ENCODE peak calls at places on chromosomes 6 and 20, in five cellular contexts. Y, V, O, B and D are unnamed samples.

GRCh38 chr6:39814236-39814635 is 22.1 kb downstream of the DAAM2 start:
- DNase-seq in Y (no peak), V (no peak), O (no peak), B (no peak), D (no peak)

GRCh38 chr20:57513199-57513598 is 11.7 kb downstream of the CTCFL start:
- DNase-seq in Y (peak; percentile 17), V (no peak), O (no peak), B (no peak), D (no peak)

GRCh38 chr6:127851197-127851596 is 49.7 kb downstream of the THEMIS start:
- DNase-seq in Y (no peak), V (no peak), O (no peak), B (no peak), D (no peak)

GRCh38 chr6:170207586-170207985 is 83.3 kb downstream of the DLL1 start:
- DNase-seq in Y (no peak), V (no peak), O (no peak), B (no peak), D (no peak)

GRCh38 chr6:13508711-13509705 is 21.6 kb upstream of the GFOD1 start:
- DNase-seq in Y (no peak), V (no peak), O (no peak), B (peak; percentile 89), D (peak; percentile 77)

GRCh38 chr6:109093732-109094131 is 914 bp downstream of the SESN1 start:
- DNase-seq in Y (peak; percentile 35), V (no peak), O (no peak), B (no peak), D (no peak)

GRCh38 chr20:23050847-23051627 is 1.6 kb upstream of the THBD start:
- DNase-seq in Y (peak; percentile 93), V (no peak), O (peak; percentile 33), B (peak; percentile 93), D (peak; percentile 5)

GRCh38 chr6:156832166-156832743 is 55.1 kb downstream of the ARID1B start:
- DNase-seq in Y (peak; percentile 42), V (no peak), O (no peak), B (peak; percentile 68), D (no peak)

GRCh38 chr20:40689943-40690835 is 1.2 kb upstream of the MAFB start:
- DNase-seq in Y (peak; percentile 92), V (peak; percentile 57), O (no peak), B (peak; percentile 94), D (peak; percentile 41)

GRCh38 chr6:158333094-158333493 is 20.8 kb downstream of the TULP4 start:
- DNase-seq in Y (no peak), V (no peak), O (no peak), B (no peak), D (no peak)

GRCh38 chr6:28985396-28986164 is 19.5 kb downstream of the ZNF311 start:
- DNase-seq in Y (peak; percentile 99), V (peak; percentile 32), O (no peak), B (peak; percentile 99), D (peak; percentile 97)

GRCh38 chr20:49561256-49561655 is 6.7 kb downstream of the PTGIS start:
- DNase-seq in Y (no peak), V (no peak), O (no peak), B (no peak), D (no peak)

GRCh38 chr20:62979876-62980373 is 26.8 kb downstream of the BHLHE23 start:
- DNase-seq in Y (no peak), V (no peak), O (no peak), B (no peak), D (no peak)

GRCh38 chr20:50834599-50835005 is 39.7 kb downstream of the BCAS4 start:
- DNase-seq in Y (peak; percentile 50), V (no peak), O (no peak), B (peak; percentile 31), D (peak; percentile 97)

GRCh38 chr20:57436223-57436545 is 45.0 kb downstream of the RBM38 start:
- DNase-seq in Y (no peak), V (no peak), O (no peak), B (no peak), D (no peak)

GRCh38 chr20:41138217-41138526 is 829 bp downstream of the PLCG1 start:
- DNase-seq in Y (no peak), V (no peak), O (no peak), B (no peak), D (no peak)

GRCh38 chr6:7062445-7063162 is 45.2 kb upstream of the RREB1 start:
- DNase-seq in Y (no peak), V (no peak), O (no peak), B (no peak), D (no peak)

GRCh38 chr20:22248052-22248667 is 336.2 kb downstream of the FOXA2 start:
- DNase-seq in Y (peak; percentile 16), V (no peak), O (no peak), B (no peak), D (no peak)

GRCh38 chr6:30397697-30398096 is 52.7 kb downstream of the RPP21 start:
- DNase-seq in Y (no peak), V (no peak), O (no peak), B (no peak), D (no peak)

GRCh38 chr6:21741221-21742109 is 147.9 kb downstream of the SOX4 start:
- DNase-seq in Y (no peak), V (no peak), O (no peak), B (no peak), D (no peak)

GRCh38 chr6:70221025-70221714 is 81.7 kb downstream of the COL9A1 start:
- DNase-seq in Y (peak; percentile 39), V (no peak), O (no peak), B (peak; percentile 44), D (peak; percentile 4)

GRCh38 chr20:35166242-35166830 is 5.5 kb upstream of the PROCR start:
- DNase-seq in Y (no peak), V (no peak), O (no peak), B (peak; percentile 71), D (no peak)

GRCh38 chr6:68738039-68738438 is 103.0 kb downstream of the ADGRB3 start:
- DNase-seq in Y (no peak), V (no peak), O (no peak), B (no peak), D (no peak)

GRCh38 chr20:24792641-24793495 is 156.2 kb upstream of the CST7 start:
- DNase-seq in Y (no peak), V (no peak), O (no peak), B (no peak), D (no peak)

DNA sequence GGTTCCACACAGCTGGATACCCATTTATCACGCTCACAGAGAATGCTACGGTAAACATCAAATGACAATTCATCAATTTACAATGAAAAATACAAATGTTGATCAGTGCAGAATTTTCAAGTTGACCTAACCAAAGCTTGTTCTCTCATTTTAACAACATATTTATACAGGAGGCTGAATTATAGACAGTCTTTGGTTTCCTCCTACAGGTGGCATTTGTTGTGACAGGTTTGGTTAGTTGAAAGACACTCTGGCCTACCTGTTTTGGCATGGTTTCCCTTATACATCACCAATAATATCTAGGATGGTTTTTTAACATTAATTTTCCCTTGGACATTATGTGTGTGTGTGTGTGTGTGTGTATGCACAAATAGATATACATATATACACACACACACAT is 642.5 kb upstream of the MMS22L start:
- DNase-seq in Y (peak; percentile 50), V (no peak), O (no peak), B (no peak), D (no peak)
- TF ChIP-seq CTCF in Y (peak; percentile 58), V (no peak), O (peak; percentile 9), B (no peak), D (no peak)

GRCh38 chr20:64163776-64164122 is 503 bp upstream of the MYT1 start:
- DNase-seq in Y (no peak), V (no peak), O (no peak), B (no peak), D (no peak)
- H3K4me3 ChIP-seq in Y (no peak overlapping the region), V (no peak overlapping the region), O (no peak overlapping the region), B (no peak overlapping the region), D (no peak overlapping the region)

GRCh38 chr6:144882425-144882824 is 597.3 kb downstream of the UTRN start:
- DNase-seq in Y (no peak), V (no peak), O (no peak), B (no peak), D (no peak)

GRCh38 chr6:144883915-144884314 is 598.8 kb downstream of the UTRN start:
- DNase-seq in Y (no peak), V (no peak), O (no peak), B (no peak), D (no peak)

GRCh38 chr6:144885817-144886216 is 600.7 kb downstream of the UTRN start:
- DNase-seq in Y (no peak), V (no peak), O (no peak), B (no peak), D (no peak)

GRCh38 chr6:144888621-144889020 is 603.5 kb downstream of the UTRN start:
- DNase-seq in Y (no peak), V (no peak), O (no peak), B (no peak), D (no peak)

DNA sequence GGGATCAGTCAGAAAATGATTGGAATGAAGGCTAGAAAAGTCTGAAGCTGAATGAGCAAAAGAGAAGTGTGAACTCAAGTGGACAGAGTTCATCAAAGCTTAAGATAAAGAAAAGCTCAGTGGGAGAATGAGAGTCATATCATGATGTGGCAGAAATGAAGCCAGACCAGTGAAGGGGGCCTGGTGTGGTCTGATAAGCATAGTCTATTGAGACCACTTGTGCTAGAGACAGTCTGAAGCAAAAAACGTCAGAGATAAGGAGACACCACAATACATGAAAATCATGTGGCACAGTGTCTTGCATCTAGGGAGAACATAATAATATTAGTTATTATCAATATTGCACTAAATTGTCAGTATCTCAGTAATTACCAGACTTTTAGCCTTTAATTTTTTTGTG is 601.5 kb downstream of the UTRN start:
- DNase-seq in Y (no peak), V (no peak), O (no peak), B (no peak), D (no peak)
- TF ChIP-seq CTCF in Y (no peak), V (no peak), O (no peak), B (no peak), D (no peak)

GRCh38 chr6:37704923-37705238 is 7.2 kb upstream of the MDGA1 start:
- DNase-seq in Y (no peak), V (no peak), O (no peak), B (no peak), D (no peak)

GRCh38 chr6:37706749-37707148 is 9.1 kb upstream of the MDGA1 start:
- DNase-seq in Y (no peak), V (no peak), O (no peak), B (no peak), D (no peak)

GRCh38 chr6:37704066-37704465 is 6.4 kb upstream of the MDGA1 start:
- DNase-seq in Y (no peak), V (no peak), O (no peak), B (no peak), D (no peak)

GRCh38 chr6:37702314-37702713 is 4.6 kb upstream of the MDGA1 start:
- DNase-seq in Y (no peak), V (no peak), O (no peak), B (no peak), D (no peak)

DNA sequence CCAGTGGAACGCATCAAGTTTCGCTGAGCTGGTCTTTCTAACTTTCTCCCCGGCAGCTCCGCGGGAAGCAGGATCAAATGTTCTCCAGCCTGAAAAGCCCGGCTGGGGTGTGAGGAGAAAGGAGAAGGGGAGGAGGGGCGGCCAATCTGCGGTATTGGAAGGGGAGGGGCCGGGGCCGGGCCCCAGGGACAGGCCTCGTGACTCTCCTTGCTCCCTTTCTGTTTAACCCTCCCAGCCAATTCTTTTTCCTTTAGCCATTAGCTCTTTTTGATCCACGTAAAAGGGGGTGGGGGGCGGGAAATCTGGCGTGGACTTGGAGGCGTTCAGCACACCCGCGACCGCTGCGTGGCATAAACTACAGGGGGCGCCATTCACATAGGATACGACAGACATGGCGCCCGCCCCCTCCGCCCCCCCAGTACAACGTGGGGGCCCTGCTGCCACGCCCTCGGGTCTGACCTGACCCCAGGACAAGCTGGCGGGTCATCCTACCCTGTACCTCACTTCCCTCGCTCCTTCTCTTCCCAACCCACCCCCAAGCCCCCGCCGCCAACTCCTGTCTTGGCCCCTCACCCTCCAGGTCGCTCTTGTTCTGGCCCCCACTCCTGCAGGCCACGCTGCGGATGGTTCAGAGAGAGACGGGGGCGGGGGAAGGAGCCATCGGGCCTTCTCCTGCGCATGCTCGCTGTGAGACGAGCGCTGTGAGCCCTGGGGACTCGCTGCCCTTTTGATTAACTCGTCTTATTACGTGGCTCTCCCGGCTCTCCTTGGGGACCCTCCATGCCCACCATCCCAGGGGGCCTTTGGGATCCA is 7.8 kb upstream of the MDGA1 start:
- DNase-seq in Y (peak; percentile 47), V (peak; percentile 81), O (no peak), B (peak; percentile 88), D (peak; percentile 37)
- H3K4me3 ChIP-seq in Y (peak overlapping the region; percentile 37), V (peak overlapping the region; percentile 53), O (peak overlapping the region; percentile 45), B (peak overlapping the region; percentile 42), D (peak overlapping the region; percentile 28)